ENCODE peak calls at places on chromosomes 3 and 15, in five cellular contexts. D is psoas muscle, G is GM23248, J is endodermal cell, P is prostate gland. S is an unnamed sample.

GRCh38 chr3:60294181-60294580 is 957.1 kb downstream of the FHIT start:
- DNase-seq in G (peak; percentile 64), P (no peak), J (no peak), D (no peak), S (no peak)

GRCh38 chr15:71775857-71776256 is 34.5 kb upstream of the NR2E3 start:
- DNase-seq in D (no peak), G (peak; percentile 24), J (no peak), P (no peak), S (no peak)

GRCh38 chr3:52839892-52840545 is 5.2 kb upstream of the MUSTN1 start:
- DNase-seq in G (peak; percentile 9), J (no peak), P (no peak), D (peak; percentile 35), S (no peak)

GRCh38 chr3:40166997-40167396 is 142.5 kb upstream of the EIF1B start:
- DNase-seq in D (no peak), P (no peak), J (peak; percentile 86), G (no peak), S (no peak)

GRCh38 chr3:46214751-46215352 is 6.7 kb upstream of the CCR1 start:
- DNase-seq in G (no peak), J (peak; percentile 84), D (no peak), P (no peak), S (no peak)

GRCh38 chr3:72520690-72521308 is 327.4 kb downstream of the SHQ1 start:
- DNase-seq in D (no peak), J (no peak), G (peak; percentile 25), P (no peak), S (no peak)

GRCh38 chr3:153848701-153849100 is 272.5 kb upstream of the ARHGEF26 start:
- DNase-seq in J (no peak), D (no peak), P (no peak), G (no peak), S (no peak)

GRCh38 chr15:20341901-20342605 is 199.5 kb downstream of the GOLGA6L6 start:
- DNase-seq in G (no peak), D (peak; percentile 90), J (peak; percentile 85), P (peak; percentile 57), S (peak; percentile 73)

GRCh38 chr3:70064194-70064787 is 64.8 kb downstream of the SAMMSON start:
- DNase-seq in P (peak; percentile 12), D (no peak), G (peak; percentile 55), J (no peak), S (peak; percentile 27)

GRCh38 chr3:151276038-151277027 is 2.0 kb downstream of the P2RY14 start:
- DNase-seq in P (no peak), G (no peak), J (peak; percentile 58), D (no peak), S (no peak)

GRCh38 chr3:98778852-98779379 is 15.8 kb downstream of the ST3GAL6 start:
- DNase-seq in J (no peak), D (no peak), G (peak; percentile 84), P (peak; percentile 13), S (peak; percentile 22)

GRCh38 chr3:140276698-140277097 is 341.7 kb downstream of the CLSTN2 start:
- DNase-seq in D (no peak), J (peak; percentile 78), G (peak; percentile 48), P (no peak), S (no peak)

GRCh38 chr3:143482106-143483088 is 362.8 kb downstream of the CHST2 start:
- DNase-seq in G (peak; percentile 70), P (no peak), D (no peak), J (no peak), S (no peak)

GRCh38 chr3:40043444-40043755 is 234.0 kb downstream of the MYRIP start:
- DNase-seq in D (no peak), P (no peak), J (no peak), G (peak; percentile 82), S (peak; percentile 53)

GRCh38 chr15:62026707-62027565 is 33.3 kb downstream of the VPS13C start:
- DNase-seq in D (no peak), P (no peak), G (no peak), J (no peak), S (no peak)

GRCh38 chr3:13879946-13880810 is at the start of gene WNT7A:
- DNase-seq in P (no peak), G (peak; percentile 46), J (peak; percentile 85), D (no peak), S (no peak)

GRCh38 chr3:109336272-109336957 is 931 bp downstream of the DPPA4 start:
- DNase-seq in J (peak; percentile 74), P (no peak), D (no peak), G (peak; percentile 54), S (peak; percentile 28)

GRCh38 chr3:29694783-29695182 is 413.9 kb downstream of the RBMS3 start:
- DNase-seq in G (peak; percentile 97), P (no peak), D (no peak), J (no peak), S (no peak)

GRCh38 chr3:42979044-42979962 is at the start of gene GASK1A:
- DNase-seq in D (peak; percentile 78), G (peak; percentile 59), J (peak; percentile 90), P (peak; percentile 20), S (peak; percentile 56)

GRCh38 chr3:105747056-105747455 is 121.8 kb downstream of the CBLB start:
- DNase-seq in G (peak; percentile 86), P (no peak), D (no peak), J (no peak), S (no peak)

GRCh38 chr3:139378587-139378986 is 10.9 kb downstream of the COPB2 start:
- DNase-seq in P (no peak), D (no peak), J (no peak), G (no peak), S (no peak)

GRCh38 chr15:92705693-92706618 is 50.4 kb upstream of the FAM174B start:
- DNase-seq in P (no peak), D (no peak), J (no peak), G (no peak), S (no peak)

GRCh38 chr15:77656294-77656693 is 23.6 kb upstream of the LINGO1 start:
- DNase-seq in G (no peak), P (no peak), J (no peak), D (no peak), S (no peak)

GRCh38 chr15:98872777-98873176 is 134.8 kb downstream of the PGPEP1L start:
- DNase-seq in G (peak; percentile 53), P (no peak), J (no peak), D (no peak), S (no peak)
- H3K4me1 ChIP-seq in G (peaks cover 58% of the 10 kb centered on the region), P (peaks cover 9% of the 10 kb centered on the region), J (no peaks in the 10 kb centered on the region), D (peaks cover 30% of the 10 kb centered on the region), S (peaks cover 36% of the 10 kb centered on the region)

GRCh38 chr15:63194291-63194681 is 4.9 kb downstream of the RAB8B start:
- DNase-seq in J (no peak), P (no peak), D (no peak), G (no peak), S (no peak)

GRCh38 chr15:63192604-63193206 is 3.3 kb downstream of the RAB8B start:
- DNase-seq in G (no peak), D (no peak), P (no peak), J (no peak), S (no peak)

GRCh38 chr15:63189955-63190691 is 717 bp downstream of the RAB8B start:
- DNase-seq in J (peak; percentile 56), D (no peak), G (peak; percentile 49), P (no peak), S (no peak)

GRCh38 chr15:63190993-63191392 is 1.6 kb downstream of the RAB8B start:
- DNase-seq in D (no peak), J (no peak), G (no peak), P (no peak), S (no peak)

DNA sequence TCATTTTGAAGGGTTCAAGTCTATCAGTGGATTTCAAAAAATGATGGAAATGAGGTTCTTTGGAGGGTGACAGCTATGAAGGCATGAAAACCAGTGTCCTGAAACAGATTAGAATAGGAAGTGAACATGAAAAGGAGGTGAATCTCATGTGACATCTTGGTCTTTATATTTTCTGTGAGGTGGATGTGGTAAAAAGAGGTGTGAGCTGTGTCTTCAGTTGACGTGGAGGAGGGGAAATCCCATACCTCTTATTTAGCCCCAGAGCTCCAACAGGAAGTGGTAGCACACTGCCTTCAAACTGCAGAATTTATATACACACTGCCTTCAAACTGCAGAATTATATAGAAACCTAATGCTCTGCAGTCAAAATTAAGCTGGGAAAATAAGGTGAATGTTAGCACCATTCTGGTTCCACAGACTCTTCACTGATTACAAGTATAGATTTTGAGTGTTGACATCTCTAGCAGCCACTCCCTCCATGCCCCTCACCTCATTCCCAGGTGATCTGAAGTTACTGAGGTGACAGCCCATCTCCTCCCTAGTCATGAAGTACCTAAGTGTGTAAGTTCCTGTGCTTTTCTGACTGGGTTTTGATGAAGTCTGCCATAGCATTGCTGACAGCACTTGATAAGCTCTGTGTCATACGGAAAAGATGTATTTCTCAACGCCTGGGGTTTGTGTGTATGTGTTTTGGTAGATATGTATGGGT is 2.6 kb downstream of the RAB8B start:
- DNase-seq in G (no peak), D (no peak), P (no peak), J (no peak), S (no peak)
- H3K4me1 ChIP-seq in G (peaks cover 41% of the 10 kb centered on the region), D (peaks cover 26% of the 10 kb centered on the region), P (no peaks in the 10 kb centered on the region), J (peaks cover 5% of the 10 kb centered on the region), S (peaks cover 23% of the 10 kb centered on the region)

GRCh38 chr15:48802867-48803266 is 8.0 kb downstream of the CEP152 start:
- DNase-seq in D (no peak), P (no peak), G (peak; percentile 96), J (no peak), S (no peak)

GRCh38 chr15:48802257-48802656 is 8.6 kb downstream of the CEP152 start:
- DNase-seq in D (no peak), G (no peak), P (no peak), J (no peak), S (no peak)

GRCh38 chr15:48800811-48801460 is 9.9 kb downstream of the CEP152 start:
- DNase-seq in D (no peak), G (peak; percentile 59), P (no peak), J (no peak), S (no peak)

GRCh38 chr15:48806151-48806550 is 4.7 kb downstream of the CEP152 start:
- DNase-seq in J (no peak), G (peak; percentile 54), D (no peak), P (no peak), S (no peak)

DNA sequence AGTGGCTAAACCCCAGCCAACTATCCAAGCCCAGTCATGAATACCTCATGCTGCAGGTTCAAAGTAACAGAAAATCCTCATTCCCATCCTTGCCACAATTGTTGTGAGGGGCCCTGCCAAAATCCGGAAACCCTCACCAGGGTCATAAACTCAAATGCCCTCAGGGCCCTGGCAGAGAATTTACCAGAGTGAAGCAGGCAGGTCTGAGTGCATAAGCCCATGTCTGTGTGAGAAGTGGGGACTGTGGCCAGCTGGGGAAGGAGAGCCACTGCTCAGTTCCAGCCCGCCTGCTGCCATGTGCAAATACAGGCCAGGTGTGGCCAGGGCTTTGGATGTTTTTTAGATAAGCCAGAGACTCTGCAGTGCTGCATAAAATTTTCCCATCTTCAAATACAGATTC is 7.0 kb downstream of the CEP152 start:
- DNase-seq in J (no peak), D (no peak), G (no peak), P (no peak), S (peak; percentile 15)
- H3K4me1 ChIP-seq in J (peaks cover under 1% of the 10 kb centered on the region), D (no peaks in the 10 kb centered on the region), G (peaks cover 17% of the 10 kb centered on the region), P (no peaks in the 10 kb centered on the region), S (no peaks in the 10 kb centered on the region)

GRCh38 chr3:185659942-185660921 is 74.1 kb downstream of the SENP2 start:
- DNase-seq in J (peak; percentile 96), D (peak; percentile 66), G (peak; percentile 80), P (peak; percentile 71), S (peak; percentile 83)

GRCh38 chr3:185658504-185658912 is 72.4 kb downstream of the SENP2 start:
- DNase-seq in D (peak; percentile 67), G (peak; percentile 99), J (no peak), P (peak; percentile 25), S (peak; percentile 50)

GRCh38 chr3:185657211-185657610 is 71.1 kb downstream of the SENP2 start:
- DNase-seq in J (no peak), D (no peak), G (no peak), P (no peak), S (no peak)

GRCh38 chr3:185657691-185658503 is 71.8 kb downstream of the SENP2 start:
- DNase-seq in G (peak; percentile 25), P (no peak), J (no peak), D (no peak), S (no peak)

GRCh38 chr3:185658943-185659342 is 72.8 kb downstream of the SENP2 start:
- DNase-seq in P (no peak), D (no peak), G (no peak), J (no peak), S (no peak)
- H3K4me1 ChIP-seq in P (no peaks in the 10 kb centered on the region), D (peaks cover 5% of the 10 kb centered on the region), G (peaks cover 48% of the 10 kb centered on the region), J (no peaks in the 10 kb centered on the region), S (peaks cover 8% of the 10 kb centered on the region)

S was measured in body of pancreas.